ENCODE peak calls at places on chromosome 14, in eight cellular contexts. One of them, this sample, is unnamed.

GRCh38 chr14:96363751-96364336 is 518 bp downstream of the GSKIP start:
- DNase-seq in NCI-H2081: peak; percentile 17
- DNase-seq in NCI-H774: peak; percentile 18
- DNase-seq in NCI-H1092 treated with DMSO at 0.1 percent for 48 hours: peak; percentile 53
- DNase-seq in left ventricle myocardium inferior: no peak
- DNase-seq in mucosa of descending colon: peak; percentile 80
- DNase-seq in GM13976: peak; percentile 53
- DNase-seq in HFF-Myc: no peak
- DNase-seq in this sample: peak; percentile 83

GRCh38 chr14:91140672-91141071 is 26.8 kb downstream of the DGLUCY start:
- DNase-seq in NCI-H2081: peak; percentile 23
- DNase-seq in NCI-H774: no peak
- DNase-seq in NCI-H1092 treated with DMSO at 0.1 percent for 48 hours: peak; percentile 21
- DNase-seq in left ventricle myocardium inferior: no peak
- DNase-seq in mucosa of descending colon: no peak
- DNase-seq in GM13976: no peak
- DNase-seq in HFF-Myc: no peak
- DNase-seq in this sample: peak; percentile 16

GRCh38 chr14:71415404-71415690 is 508.1 kb downstream of the PCNX1 start:
- DNase-seq in NCI-H2081: no peak
- DNase-seq in NCI-H774: no peak
- DNase-seq in NCI-H1092 treated with DMSO at 0.1 percent for 48 hours: no peak
- DNase-seq in left ventricle myocardium inferior: no peak
- DNase-seq in mucosa of descending colon: no peak
- DNase-seq in GM13976: no peak
- DNase-seq in HFF-Myc: no peak
- DNase-seq in this sample: no peak

GRCh38 chr14:77306406-77307098 is 14.1 kb downstream of the POMT2 start:
- DNase-seq in NCI-H2081: no peak
- DNase-seq in NCI-H774: no peak
- DNase-seq in NCI-H1092 treated with DMSO at 0.1 percent for 48 hours: no peak
- DNase-seq in left ventricle myocardium inferior: no peak
- DNase-seq in mucosa of descending colon: no peak
- DNase-seq in GM13976: no peak
- DNase-seq in HFF-Myc: no peak
- DNase-seq in this sample: no peak

GRCh38 chr14:54133896-54134295 is 177.3 kb upstream of the BMP4 start:
- DNase-seq in NCI-H2081: no peak
- DNase-seq in NCI-H774: no peak
- DNase-seq in NCI-H1092 treated with DMSO at 0.1 percent for 48 hours: no peak
- DNase-seq in left ventricle myocardium inferior: no peak
- DNase-seq in mucosa of descending colon: no peak
- DNase-seq in GM13976: no peak
- DNase-seq in HFF-Myc: no peak
- DNase-seq in this sample: no peak

GRCh38 chr14:51478241-51478640 is 173.5 kb upstream of the FRMD6 start:
- DNase-seq in NCI-H2081: no peak
- DNase-seq in NCI-H774: no peak
- DNase-seq in NCI-H1092 treated with DMSO at 0.1 percent for 48 hours: no peak
- DNase-seq in left ventricle myocardium inferior: no peak
- DNase-seq in mucosa of descending colon: no peak
- DNase-seq in GM13976: no peak
- DNase-seq in HFF-Myc: no peak
- DNase-seq in this sample: no peak

GRCh38 chr14:52706286-52706685 is 714 bp upstream of the PSMC6 start:
- DNase-seq in NCI-H2081: no peak
- DNase-seq in NCI-H774: no peak
- DNase-seq in NCI-H1092 treated with DMSO at 0.1 percent for 48 hours: peak; percentile 56
- DNase-seq in left ventricle myocardium inferior: no peak
- DNase-seq in mucosa of descending colon: no peak
- DNase-seq in GM13976: no peak
- DNase-seq in HFF-Myc: no peak
- DNase-seq in this sample: no peak

GRCh38 chr14:105980224-105980623 is 453.8 kb downstream of the TMEM121 start:
- DNase-seq in NCI-H2081: no peak
- DNase-seq in NCI-H774: no peak
- DNase-seq in NCI-H1092 treated with DMSO at 0.1 percent for 48 hours: no peak
- DNase-seq in left ventricle myocardium inferior: no peak
- DNase-seq in mucosa of descending colon: no peak
- DNase-seq in GM13976: no peak
- DNase-seq in HFF-Myc: no peak
- DNase-seq in this sample: no peak

GRCh38 chr14:103104654-103105511 is 10.4 kb downstream of the EXOC3L4 start:
- DNase-seq in NCI-H2081: peak; percentile 66
- DNase-seq in NCI-H774: peak; percentile 70
- DNase-seq in NCI-H1092 treated with DMSO at 0.1 percent for 48 hours: peak; percentile 38
- DNase-seq in left ventricle myocardium inferior: peak; percentile 73
- DNase-seq in mucosa of descending colon: peak; percentile 87
- DNase-seq in GM13976: peak; percentile 89
- DNase-seq in HFF-Myc: no peak
- DNase-seq in this sample: no peak

GRCh38 chr14:23307687-23308644 is 1.3 kb downstream of the BCL2L2 start:
- DNase-seq in NCI-H2081: no peak
- DNase-seq in NCI-H774: no peak
- DNase-seq in NCI-H1092 treated with DMSO at 0.1 percent for 48 hours: no peak
- DNase-seq in left ventricle myocardium inferior: no peak
- DNase-seq in mucosa of descending colon: no peak
- DNase-seq in GM13976: no peak
- DNase-seq in HFF-Myc: no peak
- DNase-seq in this sample: no peak

GRCh38 chr14:104421401-104421821 is 158.2 kb upstream of the C14orf180 start:
- DNase-seq in NCI-H2081: no peak
- DNase-seq in NCI-H774: no peak
- DNase-seq in NCI-H1092 treated with DMSO at 0.1 percent for 48 hours: no peak
- DNase-seq in left ventricle myocardium inferior: no peak
- DNase-seq in mucosa of descending colon: no peak
- DNase-seq in GM13976: no peak
- DNase-seq in HFF-Myc: no peak
- DNase-seq in this sample: no peak

GRCh38 chr14:23101986-23102625 is 2.7 kb downstream of the CIROP start:
- DNase-seq in NCI-H2081: no peak
- DNase-seq in NCI-H774: no peak
- DNase-seq in NCI-H1092 treated with DMSO at 0.1 percent for 48 hours: no peak
- DNase-seq in left ventricle myocardium inferior: no peak
- DNase-seq in mucosa of descending colon: no peak
- DNase-seq in GM13976: no peak
- DNase-seq in HFF-Myc: no peak
- DNase-seq in this sample: no peak

GRCh38 chr14:90274019-90274418 is 17.7 kb downstream of the PSMC1 start:
- DNase-seq in NCI-H2081: no peak
- DNase-seq in NCI-H774: no peak
- DNase-seq in NCI-H1092 treated with DMSO at 0.1 percent for 48 hours: no peak
- DNase-seq in left ventricle myocardium inferior: no peak
- DNase-seq in mucosa of descending colon: no peak
- DNase-seq in GM13976: no peak
- DNase-seq in HFF-Myc: no peak
- DNase-seq in this sample: no peak

GRCh38 chr14:66038214-66038977 is 447.8 kb upstream of the CCDC196 start:
- DNase-seq in NCI-H2081: no peak
- DNase-seq in NCI-H774: no peak
- DNase-seq in NCI-H1092 treated with DMSO at 0.1 percent for 48 hours: no peak
- DNase-seq in left ventricle myocardium inferior: no peak
- DNase-seq in mucosa of descending colon: no peak
- DNase-seq in GM13976: no peak
- DNase-seq in HFF-Myc: peak; percentile 5
- DNase-seq in this sample: no peak

GRCh38 chr14:75928587-75929230 is 53.1 kb downstream of the TGFB3 start:
- DNase-seq in NCI-H2081: no peak
- DNase-seq in NCI-H774: no peak
- DNase-seq in NCI-H1092 treated with DMSO at 0.1 percent for 48 hours: no peak
- DNase-seq in left ventricle myocardium inferior: no peak
- DNase-seq in mucosa of descending colon: no peak
- DNase-seq in GM13976: no peak
- DNase-seq in HFF-Myc: no peak
- DNase-seq in this sample: peak; percentile 98

GRCh38 chr14:69685217-69685616 is 73.8 kb downstream of the SUSD6 start:
- DNase-seq in NCI-H2081: no peak
- DNase-seq in NCI-H774: no peak
- DNase-seq in NCI-H1092 treated with DMSO at 0.1 percent for 48 hours: peak; percentile 82
- DNase-seq in left ventricle myocardium inferior: no peak
- DNase-seq in mucosa of descending colon: no peak
- DNase-seq in GM13976: peak; percentile 61
- DNase-seq in HFF-Myc: no peak
- DNase-seq in this sample: no peak

GRCh38 chr14:30756594-30756993 is 117.8 kb upstream of the COCH start:
- DNase-seq in NCI-H2081: no peak
- DNase-seq in NCI-H774: no peak
- DNase-seq in NCI-H1092 treated with DMSO at 0.1 percent for 48 hours: no peak
- DNase-seq in left ventricle myocardium inferior: no peak
- DNase-seq in mucosa of descending colon: no peak
- DNase-seq in GM13976: no peak
- DNase-seq in HFF-Myc: no peak
- DNase-seq in this sample: no peak

GRCh38 chr14:101704140-101704539 is 57.4 kb upstream of the PPP2R5C start:
- DNase-seq in NCI-H2081: no peak
- DNase-seq in NCI-H774: no peak
- DNase-seq in NCI-H1092 treated with DMSO at 0.1 percent for 48 hours: no peak
- DNase-seq in left ventricle myocardium inferior: no peak
- DNase-seq in mucosa of descending colon: no peak
- DNase-seq in GM13976: no peak
- DNase-seq in HFF-Myc: no peak
- DNase-seq in this sample: no peak

GRCh38 chr14:94320243-94320642 is 2.9 kb downstream of the SERPINA6 start:
- DNase-seq in NCI-H2081: no peak
- DNase-seq in NCI-H774: peak; percentile 27
- DNase-seq in NCI-H1092 treated with DMSO at 0.1 percent for 48 hours: no peak
- DNase-seq in left ventricle myocardium inferior: no peak
- DNase-seq in mucosa of descending colon: peak; percentile 41
- DNase-seq in GM13976: no peak
- DNase-seq in HFF-Myc: no peak
- DNase-seq in this sample: no peak

GRCh38 chr14:63453443-63453936 is 89.7 kb downstream of the PPP2R5E start:
- DNase-seq in NCI-H2081: no peak
- DNase-seq in NCI-H774: no peak
- DNase-seq in NCI-H1092 treated with DMSO at 0.1 percent for 48 hours: no peak
- DNase-seq in left ventricle myocardium inferior: no peak
- DNase-seq in mucosa of descending colon: no peak
- DNase-seq in GM13976: no peak
- DNase-seq in HFF-Myc: no peak
- DNase-seq in this sample: no peak

GRCh38 chr14:69539631-69540410 is 34.9 kb downstream of the CCDC177 start:
- DNase-seq in NCI-H2081: no peak
- DNase-seq in NCI-H774: no peak
- DNase-seq in NCI-H1092 treated with DMSO at 0.1 percent for 48 hours: no peak
- DNase-seq in left ventricle myocardium inferior: no peak
- DNase-seq in mucosa of descending colon: no peak
- DNase-seq in GM13976: no peak
- DNase-seq in HFF-Myc: no peak
- DNase-seq in this sample: no peak

GRCh38 chr14:75982724-75983358 is 1.0 kb upstream of the TGFB3 start:
- DNase-seq in NCI-H2081: no peak
- DNase-seq in NCI-H774: no peak
- DNase-seq in NCI-H1092 treated with DMSO at 0.1 percent for 48 hours: no peak
- DNase-seq in left ventricle myocardium inferior: peak; percentile 82
- DNase-seq in mucosa of descending colon: no peak
- DNase-seq in GM13976: no peak
- DNase-seq in HFF-Myc: no peak
- DNase-seq in this sample: no peak

GRCh38 chr14:76760331-76761197 is 704 bp upstream of the VASH1 start:
- DNase-seq in NCI-H2081: no peak
- DNase-seq in NCI-H774: no peak
- DNase-seq in NCI-H1092 treated with DMSO at 0.1 percent for 48 hours: no peak
- DNase-seq in left ventricle myocardium inferior: no peak
- DNase-seq in mucosa of descending colon: peak; percentile 17
- DNase-seq in GM13976: peak; percentile 32
- DNase-seq in HFF-Myc: no peak
- DNase-seq in this sample: no peak

GRCh38 chr14:101400815-101401214 is 160.5 kb upstream of the DIO3 start:
- DNase-seq in NCI-H2081: no peak
- DNase-seq in NCI-H774: no peak
- DNase-seq in NCI-H1092 treated with DMSO at 0.1 percent for 48 hours: no peak
- DNase-seq in left ventricle myocardium inferior: no peak
- DNase-seq in mucosa of descending colon: no peak
- DNase-seq in GM13976: peak; percentile 21
- DNase-seq in HFF-Myc: no peak
- DNase-seq in this sample: no peak

GRCh38 chr14:79483989-79484388 is 727.3 kb downstream of the DIO2 start:
- DNase-seq in NCI-H2081: no peak
- DNase-seq in NCI-H774: no peak
- DNase-seq in NCI-H1092 treated with DMSO at 0.1 percent for 48 hours: no peak
- DNase-seq in left ventricle myocardium inferior: no peak
- DNase-seq in mucosa of descending colon: no peak
- DNase-seq in GM13976: no peak
- DNase-seq in HFF-Myc: no peak
- DNase-seq in this sample: no peak

GRCh38 chr14:65877631-65878030 is 465.1 kb downstream of the FUT8 start:
- DNase-seq in NCI-H2081: no peak
- DNase-seq in NCI-H774: no peak
- DNase-seq in NCI-H1092 treated with DMSO at 0.1 percent for 48 hours: no peak
- DNase-seq in left ventricle myocardium inferior: no peak
- DNase-seq in mucosa of descending colon: no peak
- DNase-seq in GM13976: no peak
- DNase-seq in HFF-Myc: no peak
- DNase-seq in this sample: no peak

This sample was measured in NCI-H524 treated with DMSO at 0.1 percent for 48 hours.